ENCODE peak calls at places on chromosomes 3 and 15, in six cellular contexts. A, B, T, X, C and O are unnamed samples.

GRCh38 chr15:94666553-94666952 is 435.2 kb downstream of the MCTP2 start:
- DNase-seq in T (no peak), C (no peak), A (no peak), X (no peak), B (no peak), O (no peak)

GRCh38 chr15:90099868-90100854 is 2.1 kb downstream of the IDH2 start:
- DNase-seq in C (peak), A (no peak), X (peak), T (peak), B (no peak), O (no peak)

GRCh38 chr15:99450896-99451358 is 114.9 kb upstream of the MEF2A start:
- DNase-seq in C (peak), A (peak), B (no peak), X (no peak), T (no peak), O (no peak)

GRCh38 chr15:36370735-36371115 is 208.7 kb upstream of the CDIN1 start:
- DNase-seq in T (no peak), A (no peak), X (no peak), C (no peak), B (no peak), O (peak)

GRCh38 chr3:185460719-185461350 is 38.0 kb downstream of the TMEM41A start:
- DNase-seq in C (no peak), B (peak), T (peak), A (no peak), X (peak), O (peak)

GRCh38 chr3:160981217-160981938 is 123.8 kb downstream of the B3GALNT1 start:
- DNase-seq in X (no peak), C (no peak), A (no peak), T (no peak), B (no peak), O (peak)

GRCh38 chr3:69088033-69088432 is 3.3 kb downstream of the ARL6IP5 start:
- DNase-seq in A (no peak), T (no peak), C (no peak), B (no peak), X (peak), O (no peak)

GRCh38 chr3:2517479-2518188 is 419.0 kb downstream of the CNTN4 start:
- DNase-seq in C (no peak), A (no peak), B (no peak), T (no peak), X (no peak), O (no peak)

GRCh38 chr3:160774172-160774571 is 18.1 kb downstream of the PPM1L start:
- DNase-seq in X (no peak), A (no peak), B (no peak), T (no peak), C (no peak), O (no peak)

GRCh38 chr3:157027861-157028745 is 131.8 kb downstream of the CCNL1 start:
- DNase-seq in T (no peak), A (no peak), B (no peak), X (no peak), C (no peak), O (no peak)

GRCh38 chr15:64485796-64486195 is 25.4 kb downstream of the ZNF609 start:
- DNase-seq in A (no peak), C (no peak), X (no peak), B (no peak), T (no peak), O (no peak)

GRCh38 chr15:75069301-75069925 is 46.0 kb downstream of the PPCDC start:
- DNase-seq in X (no peak), T (no peak), B (no peak), C (no peak), A (no peak), O (no peak)

GRCh38 chr15:91801836-91802534 is 51.5 kb upstream of the SLCO3A1 start:
- DNase-seq in T (no peak), C (no peak), A (no peak), X (no peak), B (no peak), O (no peak)

GRCh38 chr3:122025296-122025695 is 3.2 kb upstream of the ILDR1 start:
- DNase-seq in A (no peak), C (no peak), B (no peak), T (no peak), X (no peak), O (no peak)

GRCh38 chr15:59039225-59039624 is 51.8 kb downstream of the RNF111 start:
- DNase-seq in C (no peak), T (no peak), A (no peak), X (no peak), B (no peak), O (no peak)

GRCh38 chr15:90716976-90717821 is at the start of gene BLM:
- DNase-seq in B (peak), C (peak), X (peak), A (peak), T (peak), O (peak)

GRCh38 chr3:197306374-197307086 is 8.1 kb upstream of the DLG1 start:
- DNase-seq in T (no peak), A (no peak), X (peak), B (no peak), C (no peak), O (peak)

GRCh38 chr15:86038491-86038890 is 41.2 kb upstream of the AGBL1 start:
- DNase-seq in T (no peak), A (no peak), X (no peak), C (no peak), B (no peak), O (no peak)

GRCh38 chr15:61841461-61841860 is 218.8 kb downstream of the VPS13C start:
- DNase-seq in A (no peak), T (no peak), B (no peak), C (no peak), X (no peak), O (no peak)

GRCh38 chr15:33358303-33358702 is 47.5 kb downstream of the RYR3 start:
- DNase-seq in X (no peak), A (no peak), C (no peak), B (no peak), T (no peak), O (no peak)